ENCODE peak calls at places on chromosome 2, in ten cellular contexts. E, Y, K, O, M, J, W, X, P and B are unnamed samples.

GRCh38 chr2:120855855-120856405 is 120.3 kb downstream of the GLI2 start:
- DNase-seq in E (no peak), X (no peak), W (no peak), Y (no peak), J (no peak), M (no peak), O (no peak), K (no peak), P (no peak), B (no peak)

GRCh38 chr2:221817878-221818277 is 245.8 kb upstream of the EPHA4 start:
- DNase-seq in X (no peak), E (no peak), K (no peak), M (no peak), W (no peak), O (no peak), J (no peak), P (no peak), Y (no peak), B (no peak)

GRCh38 chr2:27765621-27766286 is 5.8 kb upstream of the MRPL33 start:
- DNase-seq in K (no peak), O (peak), J (no peak), W (no peak), M (no peak), Y (peak), P (peak), E (no peak), X (no peak), B (no peak)

GRCh38 chr2:8489751-8490150 is 192.1 kb upstream of the ID2 start:
- DNase-seq in M (no peak), E (no peak), Y (no peak), K (no peak), J (no peak), P (no peak), X (no peak), W (no peak), O (no peak), B (no peak)

GRCh38 chr2:71463342-71463654 is 9.9 kb downstream of the DYSF start:
- DNase-seq in P (no peak), X (no peak), O (no peak), E (no peak), W (no peak), J (no peak), Y (no peak), K (no peak), M (no peak), B (no peak)

GRCh38 chr2:75772908-75773630 is 62.4 kb upstream of the GCFC2 start:
- DNase-seq in X (no peak), E (no peak), Y (no peak), J (no peak), P (no peak), K (no peak), M (no peak), O (no peak), W (no peak), B (no peak)

GRCh38 chr2:192535956-192536685 is 341.4 kb upstream of the TMEFF2 start:
- DNase-seq in P (no peak), O (no peak), K (no peak), E (no peak), W (no peak), Y (no peak), M (no peak), J (no peak), X (no peak), B (no peak)

GRCh38 chr2:127015106-127015910 is 91.6 kb downstream of the BIN1 start:
- DNase-seq in P (no peak), E (no peak), X (no peak), J (no peak), O (no peak), K (no peak), W (no peak), Y (no peak), M (no peak), B (no peak)